ENCODE peak calls at places on chromosomes 16 and 17, in eight cellular contexts. One of them, this sample, is unnamed. For H3K36me3 and H3K4me1, the result is how much of the 10 kb centered on the place peaks cover.

GRCh38 chr16:58551496-58551895 is 36.2 kb downstream of the SETD6 start:
- DNase-seq in adrenal gland: no peak
- DNase-seq in esophagus squamous epithelium: no peak
- DNase-seq in IMR-90: no peak
- DNase-seq in tibial nerve: no peak
- DNase-seq in uterus: no peak
- DNase-seq in transverse colon: no peak
- DNase-seq in heart left ventricle: peak
- DNase-seq in this sample: no peak

GRCh38 chr16:8859913-8860881 is 8.6 kb downstream of the CARHSP1 start:
- DNase-seq in adrenal gland: peak
- DNase-seq in esophagus squamous epithelium: no peak
- DNase-seq in IMR-90: peak
- DNase-seq in tibial nerve: peak
- DNase-seq in uterus: peak
- DNase-seq in transverse colon: peak
- DNase-seq in heart left ventricle: no peak
- DNase-seq in this sample: no peak

GRCh38 chr17:12990926-12991325 is 26.9 kb downstream of the ELAC2 start:
- DNase-seq in adrenal gland: no peak
- DNase-seq in esophagus squamous epithelium: no peak
- DNase-seq in IMR-90: no peak
- DNase-seq in tibial nerve: no peak
- DNase-seq in uterus: no peak
- DNase-seq in transverse colon: no peak
- DNase-seq in heart left ventricle: no peak
- DNase-seq in this sample: no peak

GRCh38 chr17:2244545-2245525 is 58.8 kb downstream of the SMG6 start:
- DNase-seq in adrenal gland: peak
- DNase-seq in esophagus squamous epithelium: no peak
- DNase-seq in IMR-90: peak
- DNase-seq in tibial nerve: peak
- DNase-seq in uterus: peak
- DNase-seq in transverse colon: peak
- DNase-seq in heart left ventricle: peak
- DNase-seq in this sample: peak

GRCh38 chr17:32879143-32879542 is 2.2 kb upstream of the MYO1D start:
- DNase-seq in adrenal gland: no peak
- DNase-seq in esophagus squamous epithelium: no peak
- DNase-seq in IMR-90: no peak
- DNase-seq in tibial nerve: no peak
- DNase-seq in uterus: no peak
- DNase-seq in transverse colon: no peak
- DNase-seq in heart left ventricle: no peak
- DNase-seq in this sample: no peak

GRCh38 chr17:19743101-19744100 is 4.7 kb downstream of the ALDH3A1 start:
- DNase-seq in adrenal gland: no peak
- DNase-seq in esophagus squamous epithelium: no peak
- DNase-seq in IMR-90: no peak
- DNase-seq in tibial nerve: no peak
- DNase-seq in uterus: no peak
- DNase-seq in transverse colon: no peak
- DNase-seq in heart left ventricle: no peak
- DNase-seq in this sample: no peak

GRCh38 chr17:27072885-27073284 is 221.0 kb upstream of the WSB1 start:
- DNase-seq in adrenal gland: no peak
- DNase-seq in esophagus squamous epithelium: no peak
- DNase-seq in IMR-90: no peak
- DNase-seq in tibial nerve: no peak
- DNase-seq in uterus: no peak
- DNase-seq in transverse colon: no peak
- DNase-seq in heart left ventricle: no peak
- DNase-seq in this sample: no peak

GRCh38 chr16:29310852-29311314 is 95.6 kb downstream of the NPIPB11 start:
- DNase-seq in adrenal gland: no peak
- DNase-seq in esophagus squamous epithelium: no peak
- DNase-seq in IMR-90: no peak
- DNase-seq in tibial nerve: no peak
- DNase-seq in uterus: peak
- DNase-seq in transverse colon: no peak
- DNase-seq in heart left ventricle: no peak
- DNase-seq in this sample: no peak

GRCh38 chr17:64736804-64737492 is 74.8 kb upstream of the SMURF2 start:
- DNase-seq in adrenal gland: peak
- DNase-seq in esophagus squamous epithelium: no peak
- DNase-seq in IMR-90: peak
- DNase-seq in tibial nerve: no peak
- DNase-seq in uterus: no peak
- DNase-seq in transverse colon: peak
- DNase-seq in heart left ventricle: no peak
- DNase-seq in this sample: peak

GRCh38 chr16:31703526-31704128 is 170.0 kb upstream of the ZNF267 start:
- DNase-seq in adrenal gland: no peak
- DNase-seq in esophagus squamous epithelium: no peak
- DNase-seq in IMR-90: no peak
- DNase-seq in tibial nerve: no peak
- DNase-seq in uterus: no peak
- DNase-seq in transverse colon: no peak
- DNase-seq in heart left ventricle: no peak
- DNase-seq in this sample: no peak

GRCh38 chr16:49773534-49774486 is 82.1 kb downstream of the ZNF423 start:
- DNase-seq in adrenal gland: no peak
- DNase-seq in esophagus squamous epithelium: no peak
- DNase-seq in IMR-90: no peak
- DNase-seq in tibial nerve: no peak
- DNase-seq in uterus: no peak
- DNase-seq in transverse colon: no peak
- DNase-seq in heart left ventricle: peak
- DNase-seq in this sample: no peak

GRCh38 chr16:28179354-28179753 is 32.4 kb downstream of the XPO6 start:
- DNase-seq in adrenal gland: no peak
- DNase-seq in esophagus squamous epithelium: no peak
- DNase-seq in IMR-90: no peak
- DNase-seq in tibial nerve: no peak
- DNase-seq in uterus: no peak
- DNase-seq in transverse colon: no peak
- DNase-seq in heart left ventricle: no peak
- DNase-seq in this sample: no peak

GRCh38 chr16:28182183-28182582 is 29.6 kb downstream of the XPO6 start:
- DNase-seq in adrenal gland: no peak
- DNase-seq in esophagus squamous epithelium: no peak
- DNase-seq in IMR-90: peak
- DNase-seq in tibial nerve: no peak
- DNase-seq in uterus: no peak
- DNase-seq in transverse colon: no peak
- DNase-seq in heart left ventricle: no peak
- DNase-seq in this sample: peak

GRCh38 chr16:28183441-28183840 is 28.3 kb downstream of the XPO6 start:
- DNase-seq in adrenal gland: no peak
- DNase-seq in esophagus squamous epithelium: no peak
- DNase-seq in IMR-90: no peak
- DNase-seq in tibial nerve: no peak
- DNase-seq in uterus: no peak
- DNase-seq in transverse colon: no peak
- DNase-seq in heart left ventricle: no peak
- DNase-seq in this sample: no peak

GRCh38 chr16:28180660-28181556 is 30.9 kb downstream of the XPO6 start:
- DNase-seq in adrenal gland: no peak
- DNase-seq in esophagus squamous epithelium: no peak
- DNase-seq in IMR-90: peak
- DNase-seq in tibial nerve: no peak
- DNase-seq in uterus: no peak
- DNase-seq in transverse colon: no peak
- DNase-seq in heart left ventricle: no peak
- DNase-seq in this sample: peak

GRCh38 chr16:28181557-28181914 is 30.2 kb downstream of the XPO6 start:
- DNase-seq in adrenal gland: peak
- DNase-seq in esophagus squamous epithelium: no peak
- DNase-seq in IMR-90: peak
- DNase-seq in tibial nerve: no peak
- DNase-seq in uterus: peak
- DNase-seq in transverse colon: no peak
- DNase-seq in heart left ventricle: peak
- DNase-seq in this sample: peak
- H3K36me3 ChIP-seq in adrenal gland: under half
- H3K36me3 ChIP-seq in esophagus squamous epithelium: under half
- H3K36me3 ChIP-seq in IMR-90: under half
- H3K36me3 ChIP-seq in tibial nerve: under half
- H3K36me3 ChIP-seq in uterus: under half
- H3K36me3 ChIP-seq in transverse colon: under half
- H3K36me3 ChIP-seq in heart left ventricle: under half
- H3K36me3 ChIP-seq in this sample: under half

DNA sequence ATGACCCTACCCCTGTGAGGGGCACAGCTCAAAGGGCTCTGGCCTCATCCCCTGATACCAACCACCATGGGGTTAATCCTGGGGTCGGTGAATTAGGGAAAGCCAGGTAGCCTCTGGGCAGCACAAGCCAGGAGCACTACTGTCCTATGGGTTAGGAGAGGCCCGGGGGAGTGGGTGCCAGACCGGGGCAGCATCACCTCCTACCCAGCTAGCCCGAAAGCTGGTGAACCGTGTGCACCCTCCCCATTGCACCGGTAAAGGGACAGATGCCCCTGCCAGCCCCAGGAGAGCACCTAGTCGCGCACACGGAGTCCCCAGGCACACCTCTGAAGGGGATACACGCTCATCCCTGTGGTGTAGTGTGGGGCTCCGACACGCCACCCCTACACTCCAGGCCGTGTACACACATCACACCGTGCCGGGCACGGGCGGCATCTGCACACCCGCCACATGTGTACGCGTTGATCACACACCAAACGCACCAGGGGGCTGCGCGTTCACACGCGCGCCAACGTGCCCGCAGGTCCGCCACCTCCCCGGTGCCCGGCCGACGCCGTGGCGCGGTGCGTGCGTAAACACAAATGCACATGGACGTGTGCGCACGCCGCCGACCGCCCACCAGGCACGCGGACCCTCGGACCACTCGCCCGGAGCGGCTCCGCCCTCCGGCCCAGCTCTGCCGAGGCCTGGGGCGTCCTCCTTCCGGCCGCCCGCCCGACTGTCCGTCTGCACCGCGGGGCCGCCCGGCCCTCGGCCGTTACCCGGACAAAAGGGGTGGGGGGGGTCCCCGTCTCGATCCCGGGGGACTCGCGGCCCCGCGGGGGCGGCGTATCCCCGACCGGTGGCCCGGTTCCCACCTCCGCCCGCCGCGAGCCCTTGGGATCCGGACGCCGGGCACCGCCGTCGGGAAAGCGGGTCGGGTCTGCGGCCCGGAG is 785 bp downstream of the UBALD1 start:
- DNase-seq in adrenal gland: peak
- DNase-seq in esophagus squamous epithelium: no peak
- DNase-seq in IMR-90: peak
- DNase-seq in tibial nerve: no peak
- DNase-seq in uterus: no peak
- DNase-seq in transverse colon: peak
- DNase-seq in heart left ventricle: no peak
- DNase-seq in this sample: peak
- TF ChIP-seq POLR2A in adrenal gland: no peak
- TF ChIP-seq POLR2A in esophagus squamous epithelium: no peak
- TF ChIP-seq POLR2A in IMR-90: no peak
- TF ChIP-seq POLR2A in tibial nerve: no peak
- TF ChIP-seq POLR2A in uterus: no peak
- TF ChIP-seq POLR2A in transverse colon: no peak
- TF ChIP-seq POLR2A in heart left ventricle: no peak
- TF ChIP-seq POLR2A in this sample: no peak

DNA sequence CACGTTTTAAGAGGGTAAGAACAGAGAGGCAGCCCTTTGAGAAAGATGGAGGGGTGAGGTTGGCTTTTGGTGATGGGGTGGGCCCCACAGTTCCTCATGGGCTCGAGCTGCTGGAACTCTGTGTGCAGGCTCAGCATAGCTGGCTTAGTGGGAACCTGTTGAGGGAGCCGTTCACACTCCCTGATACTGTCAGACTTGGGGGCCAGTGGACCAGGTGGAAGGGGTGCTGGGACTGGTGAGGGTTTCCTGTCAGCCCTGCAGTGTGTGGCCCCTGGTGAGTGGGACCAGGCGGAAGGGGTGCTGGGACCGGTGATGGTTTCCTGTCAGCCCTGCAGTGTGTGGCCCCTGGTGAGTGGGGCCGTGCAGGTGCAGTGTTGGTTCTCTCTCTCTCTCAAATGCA is 45.1 kb upstream of the ZNF750 start:
- DNase-seq in adrenal gland: no peak
- DNase-seq in esophagus squamous epithelium: no peak
- DNase-seq in IMR-90: no peak
- DNase-seq in tibial nerve: no peak
- DNase-seq in uterus: no peak
- DNase-seq in transverse colon: peak
- DNase-seq in heart left ventricle: no peak
- DNase-seq in this sample: no peak
- H3K4me1 ChIP-seq in adrenal gland: under half
- H3K4me1 ChIP-seq in esophagus squamous epithelium: under half
- H3K4me1 ChIP-seq in IMR-90: under half
- H3K4me1 ChIP-seq in tibial nerve: under half
- H3K4me1 ChIP-seq in uterus: under half
- H3K4me1 ChIP-seq in transverse colon: half or more
- H3K4me1 ChIP-seq in heart left ventricle: under half
- H3K4me1 ChIP-seq in this sample: half or more

GRCh38 chr16:19696961-19697360 is 21.1 kb downstream of the KNOP1 start:
- DNase-seq in adrenal gland: no peak
- DNase-seq in esophagus squamous epithelium: no peak
- DNase-seq in IMR-90: no peak
- DNase-seq in tibial nerve: no peak
- DNase-seq in uterus: no peak
- DNase-seq in transverse colon: no peak
- DNase-seq in heart left ventricle: no peak
- DNase-seq in this sample: no peak

GRCh38 chr16:19698480-19699465 is 19.3 kb downstream of the KNOP1 start:
- DNase-seq in adrenal gland: peak
- DNase-seq in esophagus squamous epithelium: no peak
- DNase-seq in IMR-90: peak
- DNase-seq in tibial nerve: peak
- DNase-seq in uterus: no peak
- DNase-seq in transverse colon: no peak
- DNase-seq in heart left ventricle: no peak
- DNase-seq in this sample: peak

GRCh38 chr16:19694989-19695388 is 23.0 kb downstream of the KNOP1 start:
- DNase-seq in adrenal gland: no peak
- DNase-seq in esophagus squamous epithelium: no peak
- DNase-seq in IMR-90: no peak
- DNase-seq in tibial nerve: no peak
- DNase-seq in uterus: no peak
- DNase-seq in transverse colon: no peak
- DNase-seq in heart left ventricle: no peak
- DNase-seq in this sample: no peak

GRCh38 chr16:19697756-19698318 is 20.2 kb downstream of the KNOP1 start:
- DNase-seq in adrenal gland: peak
- DNase-seq in esophagus squamous epithelium: no peak
- DNase-seq in IMR-90: no peak
- DNase-seq in tibial nerve: no peak
- DNase-seq in uterus: no peak
- DNase-seq in transverse colon: peak
- DNase-seq in heart left ventricle: no peak
- DNase-seq in this sample: no peak

DNA sequence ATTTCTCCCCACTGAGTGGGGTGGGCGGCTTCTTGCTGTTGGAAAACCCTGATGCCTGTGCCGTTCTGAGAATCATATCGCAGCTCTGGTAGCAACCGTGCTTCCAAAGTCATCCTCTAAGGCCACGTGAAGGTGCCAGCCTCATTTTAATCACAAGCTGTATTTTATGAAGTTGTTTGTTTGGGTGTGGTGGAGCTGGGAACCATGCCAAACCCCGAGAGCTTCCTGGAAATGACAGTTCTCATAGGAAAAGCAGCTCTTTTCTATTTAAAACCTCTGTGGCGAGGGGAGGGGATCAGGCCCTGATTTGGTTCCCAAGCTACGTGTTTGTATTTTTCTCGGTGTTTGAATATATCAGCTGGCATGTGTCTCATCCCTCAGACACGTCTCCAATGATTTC is 21.7 kb downstream of the KNOP1 start:
- DNase-seq in adrenal gland: peak
- DNase-seq in esophagus squamous epithelium: peak
- DNase-seq in IMR-90: peak
- DNase-seq in tibial nerve: peak
- DNase-seq in uterus: peak
- DNase-seq in transverse colon: peak
- DNase-seq in heart left ventricle: peak
- DNase-seq in this sample: peak
- H3K36me3 ChIP-seq in adrenal gland: under half
- H3K36me3 ChIP-seq in esophagus squamous epithelium: under half
- H3K36me3 ChIP-seq in IMR-90: under half
- H3K36me3 ChIP-seq in tibial nerve: half or more
- H3K36me3 ChIP-seq in uterus: under half
- H3K36me3 ChIP-seq in transverse colon: under half
- H3K36me3 ChIP-seq in heart left ventricle: half or more
- H3K36me3 ChIP-seq in this sample: under half